ENCODE peak calls at places on chromosomes 7 and 10, in five cellular contexts. B is hepatocyte, U is head of caudate nucleus, D is SW 1271, Z is DMS153. P is an unnamed sample.

GRCh38 chr10:61870521-61870895 is 31.0 kb upstream of the ARID5B start:
- DNase-seq in B (no peak), U (no peak), D (no peak), Z (no peak), P (no peak)

GRCh38 chr10:30553625-30554442 is 75.7 kb downstream of the LYZL2 start:
- DNase-seq in B (peak), U (no peak), D (no peak), Z (no peak), P (no peak)

GRCh38 chr10:48511066-48511854 is 93.6 kb downstream of the ARHGAP22 start:
- DNase-seq in B (no peak), U (no peak), D (no peak), Z (no peak), P (no peak)

GRCh38 chr7:73904219-73905136 is 43.5 kb downstream of the TMEM270 start:
- DNase-seq in B (no peak), U (no peak), D (no peak), Z (no peak), P (no peak)

GRCh38 chr7:50497068-50497642 is 47.0 kb upstream of the FIGNL1 start:
- DNase-seq in B (peak), U (no peak), D (no peak), Z (no peak), P (peak)

GRCh38 chr7:40597517-40597916 is 462.7 kb downstream of the SUGCT start:
- DNase-seq in B (no peak), U (no peak), D (no peak), Z (no peak), P (no peak)

GRCh38 chr7:128100949-128101713 is 69.9 kb upstream of the LRRC4 start:
- DNase-seq in B (no peak), U (no peak), D (no peak), Z (no peak), P (no peak)

GRCh38 chr7:1169409-1170368 is 9.7 kb upstream of the ZFAND2A start:
- DNase-seq in B (peak), U (peak), D (no peak), Z (no peak), P (no peak)

GRCh38 chr10:26485150-26485941 is 47.2 kb downstream of the APBB1IP start:
- DNase-seq in B (peak), U (no peak), D (no peak), Z (no peak), P (no peak)

GRCh38 chr10:116866987-116867595 is 17.8 kb downstream of the ENO4 start:
- DNase-seq in B (no peak), U (no peak), D (no peak), Z (no peak), P (no peak)

GRCh38 chr10:87750001-87750651 is 67.9 kb downstream of the ATAD1 start:
- DNase-seq in B (no peak), U (no peak), D (no peak), Z (no peak), P (no peak)

GRCh38 chr10:98195132-98195531 is 60.7 kb downstream of the R3HCC1L start:
- DNase-seq in B (no peak), U (no peak), D (no peak), Z (no peak), P (no peak)

GRCh38 chr10:20105931-20106330 is 289.7 kb downstream of the PLXDC2 start:
- DNase-seq in B (no peak), U (no peak), D (no peak), Z (no peak), P (no peak)

GRCh38 chr7:1087462-1087809 is 477 bp upstream of the GPER1 start:
- DNase-seq in B (no peak), U (no peak), D (no peak), Z (no peak), P (no peak)

GRCh38 chr7:129612112-129613015 is 844 bp downstream of the NRF1 start:
- DNase-seq in B (peak), U (peak), D (no peak), Z (no peak), P (no peak)

P was measured in pulmonary artery endothelial cell.